ENCODE peak calls at places on chromosomes 7 and 10, in four cellular contexts. E, M, B and Z are unnamed samples.
A peak's percentile ranks its signal among the peaks of the same experiment; 100 is the strongest.

GRCh38 chr10:16049050-16049449 is 188.7 kb upstream of the MINDY3 start:
- DNase-seq in B (no peak), E (no peak), M (no peak), Z (no peak)

GRCh38 chr10:30282226-30282625 is 66.9 kb downstream of the MTPAP start:
- DNase-seq in B (no peak), E (no peak), M (no peak), Z (no peak)

GRCh38 chr7:22438994-22439393 is 61.0 kb downstream of the STEAP1B start:
- DNase-seq in B (no peak), E (no peak), M (no peak), Z (no peak)

GRCh38 chr10:127024655-127025054 is 119.4 kb downstream of the DOCK1 start:
- DNase-seq in M (no peak), E (no peak), B (no peak), Z (no peak)

GRCh38 chr10:88194041-88194887 is 330.8 kb downstream of the PTEN start:
- DNase-seq in M (no peak), E (no peak), B (peak; percentile 34), Z (no peak)

GRCh38 chr7:123502216-123502615 is 32.2 kb downstream of the IQUB start:
- DNase-seq in M (peak; percentile 77), E (no peak), B (no peak), Z (no peak)

GRCh38 chr7:94041529-94041928 is 37.4 kb upstream of the BET1 start:
- DNase-seq in M (no peak), E (peak; percentile 95), B (no peak), Z (no peak)

GRCh38 chr7:77293046-77293445 is 93.4 kb upstream of the FGL2 start:
- DNase-seq in E (no peak), B (no peak), M (no peak), Z (no peak)

DNA sequence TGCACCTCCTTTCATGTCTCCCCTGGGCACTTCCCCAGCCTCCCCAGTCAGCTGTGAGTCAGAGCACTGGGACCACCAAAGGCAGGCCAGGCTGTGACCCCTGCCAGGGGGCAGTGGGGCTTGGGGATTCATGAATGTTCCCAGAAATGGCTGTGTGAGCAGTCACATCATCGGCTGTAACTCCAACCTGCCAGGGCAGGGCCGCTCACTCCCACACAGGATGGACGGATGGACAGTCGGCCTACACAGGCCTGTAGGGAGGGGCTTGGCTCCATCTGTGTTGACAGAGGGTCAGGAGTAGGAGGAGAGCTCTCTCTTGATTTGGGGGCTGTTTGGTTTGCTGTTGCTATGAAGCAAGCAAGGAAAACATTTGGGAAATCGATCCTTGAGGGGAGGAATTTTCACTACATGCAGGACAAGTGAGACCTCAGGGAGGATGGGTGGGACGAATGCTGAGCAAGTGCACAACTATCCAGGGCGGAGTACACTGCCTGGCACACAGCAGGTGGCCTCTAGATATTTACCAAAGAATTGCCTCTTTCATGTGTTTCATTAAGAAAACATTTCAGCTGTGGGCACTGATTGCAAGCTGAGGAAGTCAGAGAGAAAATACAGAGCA is 2.9 kb upstream of the IGFBP1 start:
- DNase-seq in B (no peak), M (no peak), E (peak; percentile 25), Z (no peak)
- H3K27ac ChIP-seq in B (no peak overlapping the region), M (no peak overlapping the region), E (no peak overlapping the region), Z (no peak overlapping the region)

GRCh38 chr10:122117475-122117874 is 128.5 kb downstream of the TACC2 start:
- DNase-seq in E (no peak), B (no peak), M (no peak), Z (no peak)

GRCh38 chr10:122121059-122121458 is 132.1 kb downstream of the TACC2 start:
- DNase-seq in M (no peak), B (no peak), E (no peak), Z (no peak)

GRCh38 chr10:122123186-122123585 is 134.2 kb downstream of the TACC2 start:
- DNase-seq in B (no peak), E (no peak), M (no peak), Z (no peak)

GRCh38 chr10:122122493-122122892 is 133.5 kb downstream of the TACC2 start:
- DNase-seq in B (no peak), E (peak; percentile 60), M (no peak), Z (no peak)

DNA sequence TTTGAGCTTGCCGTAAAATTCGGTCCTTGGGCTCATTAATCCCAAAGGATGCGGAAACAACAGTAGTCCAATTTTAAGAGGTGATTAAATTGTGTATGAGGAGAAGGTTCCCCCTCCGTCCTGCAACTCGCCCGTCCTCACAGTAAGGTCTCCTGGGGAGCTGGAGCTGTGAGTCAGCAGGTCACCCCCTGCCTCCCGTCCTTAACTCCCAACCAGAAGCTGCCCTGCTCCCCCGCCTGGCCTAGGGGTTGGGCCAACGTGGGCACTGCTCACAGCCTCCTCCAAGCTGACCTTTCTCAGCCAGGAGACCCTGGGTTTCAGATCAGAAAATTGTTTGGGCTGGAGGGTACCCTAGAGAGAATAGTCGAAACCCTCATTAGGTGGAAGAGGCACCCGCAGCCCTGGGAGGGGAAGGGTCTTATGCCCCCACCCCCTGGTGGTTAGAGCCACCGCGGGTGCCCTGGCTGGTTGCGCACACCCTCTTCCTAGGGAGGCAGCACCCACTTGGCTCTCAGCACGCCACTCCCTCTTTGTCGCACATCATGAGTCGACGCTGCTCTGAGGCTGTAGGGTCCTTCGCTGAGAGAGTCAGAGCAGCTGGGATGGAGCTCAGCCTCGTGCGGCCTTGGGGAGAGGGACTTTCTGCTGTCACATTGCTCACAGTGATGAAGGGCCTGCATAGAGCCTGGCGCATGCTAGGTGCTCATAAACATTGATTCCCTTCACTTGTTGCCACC is 131.2 kb downstream of the TACC2 start:
- DNase-seq in B (no peak), M (no peak), E (no peak), Z (no peak)
- H3K27ac ChIP-seq in B (no peak overlapping the region), M (no peak overlapping the region), E (no peak overlapping the region), Z (no peak overlapping the region)

GRCh38 chr10:80945267-80945880 is 407.7 kb downstream of the SH2D4B start:
- DNase-seq in B (no peak), M (peak; percentile 68), E (no peak), Z (no peak)

GRCh38 chr10:80949785-80950184 is 412.1 kb downstream of the SH2D4B start:
- DNase-seq in M (no peak), E (no peak), B (no peak), Z (no peak)

GRCh38 chr10:80946957-80947722 is 409.4 kb downstream of the SH2D4B start:
- DNase-seq in E (no peak), M (no peak), B (no peak), Z (no peak)

GRCh38 chr10:80946073-80946472 is 408.4 kb downstream of the SH2D4B start:
- DNase-seq in B (no peak), E (no peak), M (no peak), Z (no peak)
- H3K27ac ChIP-seq in B (no peak overlapping the region), E (no peak overlapping the region), M (no peak overlapping the region), Z (no peak overlapping the region)

DNA sequence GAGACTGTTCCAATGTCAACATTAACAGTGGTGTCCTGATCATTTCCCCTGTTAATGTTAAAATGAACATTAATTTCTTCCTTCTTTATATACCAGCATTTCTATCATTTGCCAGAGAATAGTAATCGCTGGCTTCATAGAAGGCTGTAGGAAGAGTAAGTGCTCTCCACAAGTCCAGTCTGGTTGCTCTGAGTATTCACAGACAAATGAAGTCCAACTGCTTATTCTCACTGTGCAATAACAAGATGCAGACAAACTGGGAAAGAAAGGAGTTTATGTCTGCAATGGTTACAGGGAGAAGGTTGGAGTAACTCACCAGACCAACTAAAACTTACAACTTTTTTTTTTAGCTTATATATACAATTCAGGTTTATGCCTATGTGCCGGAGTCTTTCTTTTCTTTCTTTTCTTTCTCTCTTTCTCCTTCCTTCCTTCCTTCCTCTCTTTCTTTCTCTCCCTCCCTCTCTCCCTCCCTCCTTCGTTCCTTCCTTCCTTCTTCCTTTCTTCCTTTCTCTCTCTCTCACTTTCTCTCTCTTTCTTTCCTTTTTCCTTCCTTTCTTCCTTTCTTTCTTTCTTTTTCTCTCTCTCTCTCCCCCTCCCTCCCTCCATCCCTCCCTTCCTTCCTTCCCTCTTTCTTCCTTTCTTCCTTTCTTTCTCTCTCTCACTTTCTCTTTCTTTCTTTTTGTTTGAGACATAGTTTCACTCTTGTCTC is 19.1 kb downstream of the CDC14C start:
- DNase-seq in M (no peak), B (no peak), E (no peak), Z (no peak)
- H3K27ac ChIP-seq in M (no peak overlapping the region), B (no peak overlapping the region), E (no peak overlapping the region), Z (no peak overlapping the region)

DNA sequence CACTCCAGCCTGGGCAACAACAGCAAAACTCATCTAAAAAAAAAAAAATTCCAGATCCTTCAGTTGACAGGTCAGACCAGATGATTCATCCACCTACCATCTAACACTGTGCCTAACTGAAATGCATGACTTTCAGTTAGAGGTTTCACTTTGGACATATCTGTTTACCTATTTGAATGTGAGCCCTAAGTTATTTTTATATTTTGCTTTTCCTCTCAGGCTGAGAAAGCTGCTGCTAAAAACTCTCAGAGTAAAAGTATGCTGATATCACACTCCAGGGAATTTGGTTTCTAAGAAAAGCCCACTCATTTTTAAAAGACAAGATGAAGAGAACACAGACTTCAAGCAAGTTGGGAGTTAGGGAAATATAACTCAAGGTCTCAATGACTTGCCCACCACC is 126.0 kb downstream of the SGMS1 start:
- DNase-seq in B (no peak), E (peak; percentile 86), M (no peak), Z (no peak)
- H3K27ac ChIP-seq in B (no peak overlapping the region), E (peak overlapping the region; percentile 13), M (no peak overlapping the region), Z (no peak overlapping the region)

GRCh38 chr10:58508316-58508715 is 4.4 kb upstream of the BICC1 start:
- DNase-seq in B (no peak), E (peak; percentile 74), M (no peak), Z (no peak)
- H3K27ac ChIP-seq in B (no peak overlapping the region), E (peak overlapping the region; percentile 36), M (no peak overlapping the region), Z (no peak overlapping the region)

DNA sequence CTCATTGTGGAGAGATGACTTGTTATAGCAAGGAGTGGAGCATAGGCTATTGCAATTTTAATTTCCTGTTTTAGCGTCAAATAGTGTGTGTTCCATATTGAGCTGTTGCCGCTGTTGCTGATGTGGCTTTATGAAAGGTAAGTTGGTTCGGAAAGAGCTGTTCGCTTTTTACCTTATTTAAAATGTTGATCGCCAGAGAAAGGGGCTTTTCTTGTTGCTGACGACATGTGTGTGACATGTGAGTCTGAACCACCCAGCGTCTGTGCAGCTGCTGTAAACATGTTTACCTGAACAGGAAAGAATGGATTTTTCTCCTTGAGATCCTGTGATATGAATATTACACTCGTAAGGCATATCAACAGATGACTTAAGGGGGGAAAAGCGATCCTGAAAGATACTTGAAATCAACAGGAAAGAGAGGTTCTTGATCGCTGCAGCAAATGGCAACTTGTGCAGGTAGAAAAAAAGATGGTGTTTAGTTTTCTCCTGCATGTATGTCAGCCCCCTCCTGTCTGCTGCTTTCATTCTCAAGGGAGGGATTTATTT is 2.5 kb downstream of the ZEB1 start:
- DNase-seq in M (peak; percentile 11), B (peak; percentile 10), E (peak; percentile 24), Z (no peak)
- H3K27ac ChIP-seq in M (no peak overlapping the region), B (peak overlapping the region; percentile 98), E (peak overlapping the region; percentile 88), Z (no peak overlapping the region)